ENCODE peak calls at places on chromosomes 6 and 20, in four cellular contexts. N, D, P and G are unnamed samples.

GRCh38 chr6:40586369-40586768 is 795 bp downstream of the LRFN2 start:
- DNase-seq in D (no peak), P (no peak), N (no peak), G (no peak)

GRCh38 chr6:145507251-145507650 is 228.1 kb downstream of the EPM2A start:
- DNase-seq in N (no peak), P (no peak), D (no peak), G (no peak)

GRCh38 chr20:11852801-11853200 is 64.9 kb upstream of the BTBD3 start:
- DNase-seq in P (no peak), N (no peak), D (no peak), G (no peak)

GRCh38 chr20:10565191-10565921 is 108.4 kb downstream of the JAG1 start:
- DNase-seq in N (no peak), P (no peak), D (no peak), G (no peak)

GRCh38 chr6:105816875-105817274 is 269.3 kb upstream of the PRDM1 start:
- DNase-seq in N (no peak), P (no peak), D (no peak), G (no peak)

GRCh38 chr6:4371207-4371921 is 236.0 kb upstream of the ECI2 start:
- DNase-seq in D (no peak), N (no peak), P (peak; percentile 92), G (peak; percentile 72)

GRCh38 chr20:44407402-44408184 is 52.1 kb downstream of the HNF4A start:
- DNase-seq in D (no peak), P (no peak), N (peak; percentile 96), G (no peak)

GRCh38 chr6:10968776-10969175 is 75.3 kb downstream of the ELOVL2 start:
- DNase-seq in D (no peak), N (no peak), P (no peak), G (no peak)

GRCh38 chr6:89954721-89955148 is 60.5 kb downstream of the GJA10 start:
- DNase-seq in N (no peak), P (no peak), D (no peak), G (no peak)

GRCh38 chr6:119620846-119621570 is 271.4 kb upstream of the MAN1A1 start:
- DNase-seq in P (no peak), N (no peak), D (no peak), G (no peak)

GRCh38 chr6:32449088-32449736 is 9.5 kb downstream of the HLA-DRA start:
- DNase-seq in D (no peak), N (no peak), P (no peak), G (no peak)

GRCh38 chr20:43752561-43753301 is 25.9 kb upstream of the GTSF1L start:
- DNase-seq in P (peak; percentile 51), D (no peak), N (no peak), G (no peak)

GRCh38 chr6:111789593-111789992 is 83.7 kb downstream of the FYN start:
- DNase-seq in N (no peak), D (no peak), P (peak; percentile 45), G (no peak)

GRCh38 chr6:163001341-163001740 is 273.6 kb downstream of the PACRG start:
- DNase-seq in D (no peak), N (no peak), P (no peak), G (no peak)

GRCh38 chr6:3232017-3232838 is 4.8 kb upstream of the TUBB2B start:
- DNase-seq in N (no peak), P (no peak), D (no peak), G (no peak)

GRCh38 chr20:48563191-48563884 is 264.5 kb downstream of the PREX1 start:
- DNase-seq in D (peak; percentile 42), N (peak; percentile 54), P (no peak), G (no peak)

GRCh38 chr6:105321207-105321606 is 81.7 kb downstream of the PREP start:
- DNase-seq in P (no peak), N (no peak), D (no peak), G (no peak)

GRCh38 chr20:59269396-59270025 is 30.9 kb upstream of the EDN3 start:
- DNase-seq in P (no peak), D (peak; percentile 78), N (no peak), G (no peak)

GRCh38 chr20:25024171-25024570 is 31.6 kb upstream of the APMAP start:
- DNase-seq in P (peak; percentile 15), N (peak; percentile 21), D (no peak), G (no peak)

DNA sequence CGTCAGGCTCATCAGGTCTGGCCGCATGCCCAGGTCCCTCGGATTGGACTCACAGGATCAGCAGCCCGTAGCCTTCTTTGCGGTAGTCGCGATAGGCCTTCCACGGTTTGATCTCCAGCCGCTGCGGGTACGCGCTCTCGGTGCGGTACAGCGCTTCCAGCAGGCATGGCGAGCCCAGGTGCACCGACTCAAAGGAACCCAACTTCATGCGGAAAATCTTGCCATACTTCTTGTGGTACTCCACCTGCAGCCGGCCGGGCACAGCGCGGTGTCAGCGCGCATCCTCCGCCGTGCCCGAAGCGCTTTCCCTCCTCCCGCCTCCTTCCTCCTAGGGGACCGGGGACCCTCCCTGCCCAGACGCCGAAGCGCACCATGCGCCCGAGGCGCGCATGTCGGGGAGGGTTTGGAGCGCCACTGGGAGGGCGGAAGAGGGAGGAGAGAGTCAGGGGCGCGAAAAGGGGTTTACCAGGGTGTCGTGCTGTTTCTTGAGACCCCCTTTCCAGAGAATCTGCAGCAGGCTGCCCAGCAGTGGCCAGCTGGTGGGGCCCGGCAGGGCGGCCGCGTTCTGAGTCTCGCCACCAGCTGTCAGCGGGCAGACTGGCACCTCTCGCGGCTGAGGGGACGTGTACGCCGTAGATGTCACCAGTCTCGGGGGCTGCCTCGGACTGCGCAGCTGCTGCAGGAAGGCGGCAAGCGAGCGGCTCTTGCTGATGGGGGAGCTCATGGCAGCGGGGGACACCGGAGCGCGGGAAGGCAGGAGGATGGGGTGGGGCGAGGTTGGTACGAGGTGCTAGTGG is 732 bp downstream of the CYP24A1 start:
- DNase-seq in P (no peak), D (no peak), N (no peak), G (no peak)
- H3K36me3 ChIP-seq in P (no peaks in the 10 kb centered on the region), D (no peaks in the 10 kb centered on the region), N (no peaks in the 10 kb centered on the region), G (no peaks in the 10 kb centered on the region)

GRCh38 chr6:17439243-17439993 is 46.0 kb downstream of the CAP2 start:
- DNase-seq in D (no peak), N (no peak), P (no peak), G (no peak)
- H3K36me3 ChIP-seq in D (no peaks in the 10 kb centered on the region), N (no peaks in the 10 kb centered on the region), P (no peaks in the 10 kb centered on the region), G (no peaks in the 10 kb centered on the region)

GRCh38 chr20:17678886-17679285 is 3.2 kb downstream of the RRBP1 start:
- DNase-seq in D (no peak), N (peak; percentile 32), P (no peak), G (no peak)
- H3K36me3 ChIP-seq in D (no peaks in the 10 kb centered on the region), N (peaks cover 17% of the 10 kb centered on the region), P (peaks cover 2% of the 10 kb centered on the region), G (peaks cover 20% of the 10 kb centered on the region)

GRCh38 chr20:57660510-57661199 is 40.4 kb upstream of the ZBP1 start:
- DNase-seq in P (peak; percentile 24), D (no peak), N (peak; percentile 29), G (peak; percentile 26)
- H3K36me3 ChIP-seq in P (no peaks in the 10 kb centered on the region), D (no peaks in the 10 kb centered on the region), N (no peaks in the 10 kb centered on the region), G (peaks cover 28% of the 10 kb centered on the region)

GRCh38 chr6:87501809-87502572 is 29.2 kb downstream of the SLC35A1 start:
- DNase-seq in N (no peak), D (no peak), P (no peak), G (no peak)

DNA sequence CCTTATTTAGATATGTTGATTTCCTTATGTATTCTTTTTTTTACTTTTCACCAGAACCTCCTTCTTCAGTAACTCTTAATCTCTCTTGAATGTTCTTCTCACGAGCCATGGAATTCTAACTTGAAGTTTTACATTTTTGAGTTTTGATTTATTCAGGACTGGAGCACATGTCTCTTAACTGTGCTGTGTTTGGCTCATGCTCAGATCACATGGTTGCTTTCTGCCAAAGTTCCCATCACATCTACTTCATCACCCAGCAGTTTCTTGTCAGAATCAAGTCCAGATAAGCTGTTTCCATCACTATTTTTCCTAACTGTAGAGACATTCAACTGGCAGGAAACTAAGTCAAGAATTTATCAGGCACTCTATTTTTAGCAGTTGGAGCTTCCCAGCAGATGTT is 31.7 kb downstream of the SLC35A1 start:
- DNase-seq in N (no peak), P (no peak), D (no peak), G (no peak)
- H3K36me3 ChIP-seq in N (no peaks in the 10 kb centered on the region), P (peaks cover 5% of the 10 kb centered on the region), D (peaks cover 28% of the 10 kb centered on the region), G (peaks cover 25% of the 10 kb centered on the region)

DNA sequence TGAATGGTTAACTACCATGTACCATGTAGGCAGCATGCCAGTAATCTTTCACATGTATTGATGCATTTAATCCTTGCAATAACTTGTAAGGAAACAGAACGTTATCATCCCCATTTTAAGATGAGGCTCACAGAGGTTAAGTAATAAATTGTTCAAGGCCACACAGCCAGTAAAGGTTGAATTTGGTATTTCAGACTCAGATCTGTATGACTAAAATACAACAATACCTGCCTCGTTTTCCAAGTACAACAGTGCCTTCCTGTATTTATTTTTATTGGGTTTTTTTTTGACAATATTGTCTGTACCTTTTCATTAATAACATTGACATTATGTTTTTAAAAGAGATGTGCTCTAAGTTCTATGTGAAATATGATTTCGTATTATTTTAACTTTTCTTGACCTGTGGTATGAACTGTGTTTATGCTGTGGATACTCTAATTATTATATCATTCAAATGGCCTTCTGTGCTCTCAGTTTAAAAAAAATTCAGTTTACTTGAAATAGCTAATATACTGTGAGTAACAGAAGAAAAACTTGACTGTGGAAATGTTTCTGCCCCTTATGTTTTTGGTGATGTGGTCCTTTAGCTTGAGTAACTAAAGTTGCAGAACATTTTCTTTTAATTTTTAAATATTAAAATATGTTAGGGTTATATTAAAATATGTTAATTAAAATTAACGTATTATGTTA is 39.7 kb downstream of the XRN2 start:
- DNase-seq in D (no peak), P (no peak), N (no peak), G (no peak)
- H3K36me3 ChIP-seq in D (peaks cover 57% of the 10 kb centered on the region), P (peaks cover 16% of the 10 kb centered on the region), N (no peaks in the 10 kb centered on the region), G (peaks cover 60% of the 10 kb centered on the region)

GRCh38 chr6:144155529-144155928 is 5.2 kb downstream of the STX11 start:
- DNase-seq in N (no peak), P (no peak), D (no peak), G (no peak)

GRCh38 chr6:144153971-144154370 is 3.7 kb downstream of the STX11 start:
- DNase-seq in D (no peak), P (no peak), N (no peak), G (no peak)

GRCh38 chr6:144156991-144157390 is 6.7 kb downstream of the STX11 start:
- DNase-seq in D (no peak), P (no peak), N (no peak), G (no peak)

GRCh38 chr6:144158133-144158532 is 7.8 kb downstream of the STX11 start:
- DNase-seq in N (peak; percentile 65), P (peak; percentile 71), D (no peak), G (peak; percentile 76)

DNA sequence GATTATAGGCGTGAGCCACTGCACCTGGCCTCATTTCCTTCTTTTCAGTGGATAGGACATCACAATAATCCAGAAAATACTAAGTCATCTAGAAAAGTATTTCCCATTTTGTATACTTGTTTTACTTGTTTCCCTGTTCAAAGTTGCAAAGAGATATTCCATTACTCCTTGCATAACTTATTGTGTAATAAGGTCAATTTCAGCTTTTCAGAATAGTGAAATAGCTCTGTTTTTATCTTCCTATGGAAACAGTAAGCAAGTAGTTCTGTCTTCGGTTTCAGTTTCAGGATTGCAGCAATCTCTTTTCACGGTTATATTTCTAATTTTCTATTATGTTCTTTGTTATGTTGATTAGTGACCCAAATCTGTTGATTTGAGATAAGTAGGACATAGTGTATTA is 6.0 kb downstream of the STX11 start:
- DNase-seq in P (no peak), D (no peak), N (no peak), G (no peak)
- H3K36me3 ChIP-seq in P (no peaks in the 10 kb centered on the region), D (no peaks in the 10 kb centered on the region), N (no peaks in the 10 kb centered on the region), G (no peaks in the 10 kb centered on the region)